ENCODE peak calls at places on chromosomes 11 and 22, in four cellular contexts. A, D, Z and N are unnamed samples.

GRCh38 chr11:2975594-2975993 is 16.5 kb downstream of the NAP1L4 start:
- DNase-seq in A (peak; percentile 53), D (peak; percentile 37), Z (peak; percentile 44), N (no peak)

GRCh38 chr11:78370406-78371172 is 47.0 kb downstream of the GAB2 start:
- DNase-seq in A (no peak), D (no peak), Z (no peak), N (no peak)

GRCh38 chr11:86896486-86896885 is 58.7 kb downstream of the FZD4 start:
- DNase-seq in A (no peak), D (no peak), Z (no peak), N (no peak)

GRCh38 chr11:106959800-106960199 is 58.5 kb downstream of the GUCY1A2 start:
- DNase-seq in A (no peak), D (no peak), Z (no peak), N (no peak)

GRCh38 chr11:34269694-34270245 is 88.0 kb downstream of the ABTB2 start:
- DNase-seq in A (no peak), D (no peak), Z (no peak), N (no peak)

GRCh38 chr22:41682033-41682807 is 6.4 kb downstream of the SNU13 start:
- DNase-seq in A (peak; percentile 80), D (peak; percentile 92), Z (peak; percentile 85), N (no peak)

GRCh38 chr11:93718057-93718563 is 23.2 kb downstream of the TAF1D start:
- DNase-seq in A (no peak), D (peak; percentile 80), Z (no peak), N (no peak)

GRCh38 chr11:121463689-121464335 is 11.0 kb upstream of the SORL1-AS1 start:
- DNase-seq in A (no peak), D (no peak), Z (no peak), N (no peak)

GRCh38 chr11:34977039-34977906 is 60.9 kb downstream of the PDHX start:
- DNase-seq in A (no peak), D (no peak), Z (no peak), N (peak; percentile 92)

GRCh38 chr11:62004473-62004872 is 37.0 kb upstream of the FTH1 start:
- DNase-seq in A (no peak), D (no peak), Z (no peak), N (no peak)

GRCh38 chr11:1082728-1083620 is 8.3 kb downstream of the MUC2 start:
- DNase-seq in A (no peak), D (no peak), Z (no peak), N (no peak)

GRCh38 chr11:2572491-2573239 is 127.1 kb downstream of the KCNQ1OT1 start:
- DNase-seq in A (no peak), D (no peak), Z (no peak), N (no peak)

GRCh38 chr22:33854724-33855123 is 65.6 kb downstream of the LARGE1 start:
- DNase-seq in A (no peak), D (no peak), Z (no peak), N (no peak)

GRCh38 chr22:30861688-30862552 is 106.7 kb downstream of the MORC2 start:
- DNase-seq in A (no peak), D (no peak), Z (peak; percentile 25), N (no peak)

GRCh38 chr22:32820131-32820882 is 18.8 kb downstream of the TIMP3 start:
- DNase-seq in A (no peak), D (no peak), Z (no peak), N (no peak)

GRCh38 chr11:12868315-12869073 is 140.6 kb upstream of the RASSF10 start:
- DNase-seq in A (no peak), D (peak; percentile 32), Z (no peak), N (no peak)

GRCh38 chr11:113401718-113402117 is 14.1 kb downstream of the ANKK1 start:
- DNase-seq in A (no peak), D (no peak), Z (peak; percentile 91), N (no peak)

GRCh38 chr11:134862168-134862567 is 450.1 kb upstream of the B3GAT1 start:
- DNase-seq in A (no peak), D (no peak), Z (peak; percentile 39), N (no peak)

GRCh38 chr22:41810022-41810421 is 9.5 kb downstream of the CCDC134 start:
- DNase-seq in A (no peak), D (no peak), Z (no peak), N (no peak)

GRCh38 chr11:14506532-14506931 is 6.9 kb upstream of the COPB1 start:
- DNase-seq in A (no peak), D (no peak), Z (no peak), N (no peak)

GRCh38 chr22:27995801-27996528 is 76.9 kb upstream of the PITPNB start:
- DNase-seq in A (no peak), D (no peak), Z (no peak), N (no peak)

GRCh38 chr22:23153994-23154393 is 8.7 kb downstream of the RAB36 start:
- DNase-seq in A (peak; percentile 42), D (no peak), Z (no peak), N (no peak)

GRCh38 chr22:23150762-23151161 is 5.5 kb downstream of the RAB36 start:
- DNase-seq in A (no peak), D (no peak), Z (no peak), N (no peak)

GRCh38 chr22:23154461-23154860 is 9.2 kb downstream of the RAB36 start:
- DNase-seq in A (no peak), D (peak; percentile 77), Z (no peak), N (no peak)

GRCh38 chr22:23151827-23152226 is 6.5 kb downstream of the RAB36 start:
- DNase-seq in A (no peak), D (no peak), Z (no peak), N (no peak)

DNA sequence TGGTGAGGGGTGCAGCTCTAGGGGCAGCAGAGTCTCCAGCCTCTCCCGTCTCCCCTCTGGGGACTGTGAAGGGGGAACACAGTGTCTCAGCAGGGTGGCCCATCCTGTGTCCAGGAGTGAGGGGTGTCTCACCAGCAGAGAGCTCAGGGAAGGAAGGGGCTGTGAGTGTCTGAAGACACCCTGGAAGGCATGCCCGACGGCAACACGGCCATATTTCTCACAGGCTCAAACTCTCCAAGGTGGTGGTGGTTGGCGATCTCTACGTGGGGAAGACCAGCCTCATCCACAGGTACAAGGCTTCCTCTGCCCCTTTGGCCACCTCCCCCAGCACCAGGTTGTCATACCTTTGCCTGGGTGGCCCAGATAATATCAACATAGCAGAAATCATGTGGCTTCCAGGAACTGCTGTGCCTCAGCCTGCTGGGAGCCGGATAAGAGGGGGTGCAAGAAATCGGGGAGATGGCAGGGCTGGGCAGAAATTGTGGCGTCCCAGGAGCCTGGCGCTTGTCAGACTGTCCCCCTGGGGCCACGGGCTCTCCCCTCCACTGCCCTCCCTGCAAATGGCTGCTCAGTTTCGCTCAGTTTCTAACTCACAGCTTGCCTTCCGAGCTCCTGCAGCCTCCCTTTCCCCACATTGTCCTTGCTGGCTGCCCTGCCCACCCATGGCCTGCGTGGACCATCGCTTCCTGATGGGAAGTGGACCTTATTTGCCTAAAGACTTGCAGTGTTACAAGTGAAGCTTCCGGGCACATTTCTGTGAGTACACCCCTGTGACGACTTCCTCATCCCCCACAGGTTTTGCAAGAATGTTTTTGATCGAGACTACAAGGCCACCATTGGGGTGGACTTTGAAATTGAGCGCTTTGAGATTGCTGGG is 7.2 kb downstream of the RAB36 start:
- DNase-seq in A (no peak), D (no peak), Z (no peak), N (no peak)
- H3K4me3 ChIP-seq in A (no peak overlapping the region), D (no peak overlapping the region), Z (no peak overlapping the region), N (no peak overlapping the region)

GRCh38 chr11:125903753-125904659 is at the start of gene DDX25:
- DNase-seq in A (peak; percentile 88), D (no peak), Z (peak; percentile 95), N (no peak)

GRCh38 chr11:125902315-125902926 is 585 bp downstream of the PUS3 start:
- DNase-seq in A (no peak), D (no peak), Z (no peak), N (no peak)

GRCh38 chr11:125901872-125902271 is 1.1 kb downstream of the PUS3 start:
- DNase-seq in A (no peak), D (no peak), Z (no peak), N (no peak)

GRCh38 chr11:125902927-125903752 is at the start of gene PUS3:
- DNase-seq in A (peak; percentile 96), D (peak; percentile 89), Z (peak; percentile 90), N (no peak)

GRCh38 chr11:125904678-125905077 is 370 bp downstream of the DDX25 start:
- DNase-seq in A (no peak), D (no peak), Z (no peak), N (no peak)
- TF ChIP-seq POLR2AphosphoS5 in A (no peak), D (no peak), Z (no peak), N (no peak)

GRCh38 chr11:8070417-8071101 is 10.5 kb upstream of the TUB start:
- DNase-seq in A (peak; percentile 60), D (peak; percentile 51), Z (peak; percentile 73), N (no peak)

GRCh38 chr11:8071616-8072581 is 9.1 kb upstream of the TUB start:
- DNase-seq in A (peak; percentile 36), D (no peak), Z (no peak), N (no peak)

GRCh38 chr11:8080069-8080670 is 841 bp upstream of the TUB start:
- DNase-seq in A (no peak), D (no peak), Z (no peak), N (no peak)

GRCh38 chr11:8079111-8079675 is 1.8 kb upstream of the TUB start:
- DNase-seq in A (no peak), D (no peak), Z (no peak), N (no peak)

DNA sequence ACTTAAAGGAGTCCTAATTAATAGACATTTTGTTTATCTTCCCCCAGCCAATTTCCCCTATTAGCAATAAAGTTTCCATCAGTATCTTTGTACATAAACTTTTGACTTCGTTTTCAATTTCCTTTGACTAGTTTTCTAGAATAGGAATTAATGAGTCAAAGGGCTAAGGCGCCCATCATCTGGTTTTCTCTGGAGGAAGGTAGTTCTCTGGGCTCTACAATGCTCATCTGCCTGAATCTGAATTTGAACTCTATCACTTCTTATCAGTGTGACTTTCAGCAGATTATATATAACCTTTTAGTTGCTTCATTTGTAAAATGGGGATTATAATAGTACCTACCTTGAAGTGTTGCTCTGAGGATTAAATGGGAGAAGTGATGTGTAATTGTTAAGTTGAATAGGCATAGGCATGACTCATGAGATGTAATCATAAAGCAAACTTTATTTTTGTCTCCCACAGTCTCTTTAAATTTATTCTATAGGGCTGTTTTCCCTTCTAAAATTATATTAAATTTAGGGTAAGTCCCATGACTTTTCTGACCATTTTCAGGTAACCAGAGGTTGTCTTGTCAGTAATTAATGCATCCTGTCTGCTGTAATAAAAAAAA is 5.8 kb upstream of the TUB start:
- DNase-seq in A (no peak), D (no peak), Z (no peak), N (no peak)
- TF ChIP-seq REST in A (no peak), D (no peak), Z (no peak), N (no peak)

DNA sequence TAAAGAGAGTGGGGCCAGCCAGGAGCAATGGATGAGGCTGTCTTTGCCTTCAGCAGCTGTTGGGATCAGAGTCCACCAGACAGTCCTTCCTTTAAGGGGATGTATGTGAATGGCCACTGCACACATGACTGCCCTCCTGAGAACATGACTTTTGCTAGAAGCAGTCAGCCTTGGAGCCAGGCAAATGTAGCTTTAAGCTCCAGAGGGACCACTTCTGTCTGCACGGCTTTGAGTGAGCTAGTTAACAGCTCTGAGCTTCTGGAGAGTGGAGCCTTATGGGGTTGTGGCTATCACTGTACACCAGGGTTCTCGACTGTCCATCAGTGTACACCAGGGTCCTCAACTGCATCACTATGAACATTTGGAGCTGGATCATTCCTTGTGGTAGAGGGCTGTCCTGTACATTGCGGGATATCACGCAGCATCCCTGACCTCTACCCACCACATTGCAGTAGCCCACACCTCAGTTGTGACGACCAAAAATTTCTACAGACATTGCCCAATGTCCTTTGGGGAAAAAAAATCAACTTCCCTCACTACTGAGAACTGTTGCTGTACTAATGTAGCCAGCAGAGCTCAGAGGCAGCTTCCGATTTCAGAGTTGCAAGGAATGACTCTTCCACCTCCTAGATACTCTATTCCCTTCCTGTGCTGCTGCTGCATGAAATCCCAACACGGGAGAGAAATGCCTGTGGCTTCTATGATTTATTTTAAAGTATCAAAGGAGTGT is 169.4 kb downstream of the MYO18B start:
- DNase-seq in A (no peak), D (no peak), Z (no peak), N (no peak)
- H3K4me3 ChIP-seq in A (no peak overlapping the region), D (no peak overlapping the region), Z (no peak overlapping the region), N (no peak overlapping the region)